ENCODE peak calls at places on chromosome 11, in five cellular contexts. F, I, D, Z and E are unnamed samples.

GRCh38 chr11:111449158-111449557 is 63.0 kb downstream of the BTG4 start:
- DNase-seq in D (no peak), I (no peak), F (no peak), Z (no peak), E (no peak)

GRCh38 chr11:107857550-107858216 is 904 bp downstream of the SLC35F2 start:
- DNase-seq in I (no peak), D (no peak), Z (no peak), F (no peak), E (no peak)

GRCh38 chr11:79050784-79051183 is 390.0 kb downstream of the TENM4 start:
- DNase-seq in I (no peak), Z (no peak), D (no peak), F (no peak), E (no peak)

GRCh38 chr11:93921695-93922468 is 71.5 kb upstream of the VSTM5 start:
- DNase-seq in F (peak), Z (peak), I (peak), D (peak), E (peak)

GRCh38 chr11:126127898-126128297 is 65.2 kb upstream of the CDON start:
- DNase-seq in Z (no peak), I (no peak), D (no peak), F (no peak), E (no peak)

GRCh38 chr11:9462172-9462799 is 1.5 kb downstream of the ZNF143 start:
- DNase-seq in D (no peak), Z (no peak), F (no peak), I (no peak), E (no peak)

GRCh38 chr11:93476796-93477195 is 66.4 kb downstream of the SMCO4 start:
- DNase-seq in Z (no peak), I (no peak), F (no peak), D (no peak), E (no peak)

GRCh38 chr11:14445542-14446530 is 53.8 kb downstream of the COPB1 start:
- DNase-seq in Z (no peak), I (no peak), F (no peak), D (no peak), E (no peak)

GRCh38 chr11:123357990-123358827 is 71.9 kb upstream of the GRAMD1B start:
- DNase-seq in Z (no peak), D (no peak), F (no peak), I (no peak), E (no peak)

GRCh38 chr11:120513436-120514315 is 2.1 kb downstream of the GRIK4 start:
- DNase-seq in F (no peak), I (no peak), D (no peak), Z (no peak), E (no peak)

GRCh38 chr11:44760917-44761545 is 34.3 kb downstream of the TSPAN18 start:
- DNase-seq in F (peak), Z (no peak), I (peak), D (peak), E (peak)

GRCh38 chr11:12552677-12553076 is 121.5 kb upstream of the TEAD1 start:
- DNase-seq in I (no peak), D (no peak), F (no peak), Z (no peak), E (no peak)

GRCh38 chr11:44574620-44575287 is 9.3 kb downstream of the CD82 start:
- DNase-seq in Z (no peak), F (peak), D (no peak), I (peak), E (no peak)

GRCh38 chr11:64071849-64072248 is 36.1 kb downstream of the FLRT1 start:
- DNase-seq in Z (no peak), F (no peak), D (peak), I (no peak), E (no peak)

GRCh38 chr11:62545437-62546243 is 966 bp downstream of the AHNAK start:
- DNase-seq in F (peak), D (peak), Z (no peak), I (peak), E (peak)

GRCh38 chr11:45045692-45046471 is 95.2 kb upstream of the TP53I11 start:
- DNase-seq in F (peak), D (peak), I (peak), Z (no peak), E (no peak)

GRCh38 chr11:27406498-27407354 is 43.7 kb upstream of the CCDC34 start:
- DNase-seq in I (no peak), Z (no peak), F (no peak), D (no peak), E (peak)

GRCh38 chr11:33682019-33682418 is 18.6 kb downstream of the C11orf91 start:
- DNase-seq in I (no peak), F (no peak), Z (no peak), D (no peak), E (no peak)

GRCh38 chr11:64086263-64086938 is 50.7 kb downstream of the FLRT1 start:
- DNase-seq in Z (no peak), F (no peak), D (peak), I (peak), E (no peak)

GRCh38 chr11:103844327-103845215 is 191.9 kb upstream of the DDI1 start:
- DNase-seq in I (no peak), D (no peak), Z (no peak), F (no peak), E (no peak)

GRCh38 chr11:5620606-5621521 is 3.9 kb upstream of the TRIM34 start:
- DNase-seq in I (no peak), D (no peak), F (peak), Z (no peak), E (no peak)

GRCh38 chr11:68002943-68003845 is 703 bp downstream of the UNC93B1 start:
- DNase-seq in I (peak), Z (no peak), F (no peak), D (peak), E (peak)

GRCh38 chr11:100941033-100941432 is 188.6 kb downstream of the PGR start:
- DNase-seq in I (no peak), F (no peak), D (no peak), Z (no peak), E (no peak)

GRCh38 chr11:115778928-115779650 is 274.9 kb upstream of the CADM1 start:
- DNase-seq in F (no peak), D (no peak), Z (no peak), I (no peak), E (no peak)

GRCh38 chr11:824292-824880 is 3.3 kb upstream of the CRACR2B start:
- DNase-seq in I (peak), D (peak), F (no peak), Z (no peak), E (no peak)
- TF ChIP-seq POLR2A in I (no peak), D (peak), F (no peak), Z (no peak), E (no peak)

GRCh38 chr11:36155301-36155700 is 133.9 kb downstream of the COMMD9 start:
- DNase-seq in I (no peak), Z (no peak), F (no peak), D (no peak), E (no peak)

GRCh38 chr11:36160115-36160514 is 129.1 kb downstream of the COMMD9 start:
- DNase-seq in F (no peak), Z (no peak), D (no peak), I (no peak), E (no peak)

GRCh38 chr11:36156486-36157150 is 132.6 kb downstream of the COMMD9 start:
- DNase-seq in Z (no peak), D (no peak), I (no peak), F (no peak), E (no peak)

GRCh38 chr11:36155770-36156485 is 133.3 kb downstream of the COMMD9 start:
- DNase-seq in I (no peak), Z (no peak), F (peak), D (no peak), E (no peak)

DNA sequence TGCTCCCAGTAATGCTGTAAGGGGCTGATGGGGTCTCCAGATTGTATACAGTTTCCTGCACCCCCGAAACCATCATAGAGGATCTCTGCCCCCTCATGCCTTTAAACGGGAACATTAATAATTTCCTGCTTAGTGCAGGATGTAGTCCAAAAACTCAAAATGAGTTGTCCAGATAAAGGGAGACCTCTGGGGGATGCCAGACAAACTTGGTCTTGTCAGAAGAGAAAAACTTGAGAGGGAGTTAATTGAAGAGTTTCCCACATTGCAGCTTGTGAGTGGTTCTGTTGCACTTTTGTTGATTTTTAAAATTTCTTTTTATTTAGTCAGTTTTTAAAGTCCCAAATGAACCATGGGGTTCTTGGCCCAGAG is 132.1 kb downstream of the COMMD9 start:
- DNase-seq in Z (no peak), D (no peak), F (no peak), I (no peak), E (no peak)
- TF ChIP-seq POLR2A in Z (no peak), D (no peak), F (no peak), I (no peak), E (no peak)

GRCh38 chr11:65852508-65853248 is 5.3 kb downstream of the CFL1 start:
- DNase-seq in F (no peak), D (peak), Z (no peak), I (no peak), E (no peak)
- TF ChIP-seq POLR2A in F (no peak), D (no peak), Z (no peak), I (no peak), E (no peak)

DNA sequence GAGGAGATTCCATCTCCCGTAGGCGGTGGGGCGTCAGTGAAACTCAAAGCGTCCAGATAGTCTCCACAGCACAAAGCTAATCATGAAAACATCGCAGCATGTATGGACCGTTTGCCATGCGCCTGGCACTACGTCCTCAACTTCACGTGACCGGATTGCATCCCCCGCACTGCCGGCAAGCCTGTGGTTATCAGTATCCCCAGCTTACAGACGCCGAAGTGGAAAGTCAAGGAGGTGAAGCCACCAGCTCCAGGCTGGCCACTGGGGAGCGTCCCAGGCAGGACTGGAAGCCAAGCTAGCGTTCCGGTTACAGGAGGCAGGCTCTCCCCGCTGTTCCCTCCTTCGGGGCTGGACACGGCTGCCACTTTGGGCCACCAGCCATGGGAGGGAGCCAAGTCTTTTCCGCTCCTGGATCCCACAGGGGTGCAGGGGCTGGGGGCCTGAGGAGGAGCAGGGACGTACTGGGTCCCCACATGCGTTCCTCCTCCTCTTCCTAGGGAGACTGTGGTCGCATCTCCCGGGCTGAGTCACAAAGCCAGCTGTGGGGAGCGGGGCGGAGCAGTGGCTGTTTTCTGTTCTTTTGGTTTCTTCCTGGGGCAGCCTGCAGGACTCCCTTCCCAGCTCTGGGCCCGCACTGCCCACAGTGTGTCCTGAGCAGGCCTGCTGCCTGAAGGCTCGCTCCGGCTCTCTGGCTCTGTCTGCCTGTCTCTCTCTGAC is 4.3 kb upstream of the OSBPL5 start:
- DNase-seq in D (peak), I (peak), F (peak), Z (no peak), E (peak)
- TF ChIP-seq POLR2A in D (peak), I (no peak), F (no peak), Z (no peak), E (peak)

GRCh38 chr11:117200813-117201515 is 1.8 kb downstream of the TAGLN start:
- DNase-seq in Z (no peak), D (no peak), I (no peak), F (no peak), E (no peak)

GRCh38 chr11:117202386-117203068 is 3.4 kb downstream of the TAGLN start:
- DNase-seq in I (no peak), D (no peak), F (no peak), Z (no peak), E (no peak)

GRCh38 chr11:117203069-117203407 is 3.9 kb downstream of the TAGLN start:
- DNase-seq in F (no peak), Z (no peak), D (no peak), I (no peak), E (no peak)

GRCh38 chr11:117201516-117201866 is 2.3 kb downstream of the TAGLN start:
- DNase-seq in F (no peak), Z (no peak), D (no peak), I (no peak), E (no peak)

GRCh38 chr11:117201906-117202305 is 2.7 kb downstream of the TAGLN start:
- DNase-seq in I (no peak), F (no peak), Z (no peak), D (no peak), E (no peak)
- TF ChIP-seq POLR2A in I (no peak), F (no peak), Z (no peak), D (no peak), E (no peak)

GRCh38 chr11:394034-394857 is at the start of gene PKP3:
- DNase-seq in D (peak), I (peak), F (peak), Z (no peak), E (no peak)
- TF ChIP-seq POLR2A in D (peak), I (no peak), F (peak), Z (peak), E (no peak)

GRCh38 chr11:87037450-87038234 is at the start of gene TMEM135:
- DNase-seq in I (peak), D (peak), F (peak), Z (peak), E (peak)
- TF ChIP-seq POLR2A in I (no peak), D (peak), F (peak), Z (no peak), E (peak)

GRCh38 chr11:88310246-88310645 is 27.3 kb downstream of the CTSC start:
- DNase-seq in F (no peak), I (no peak), D (no peak), Z (no peak), E (no peak)

GRCh38 chr11:88315981-88316441 is 21.5 kb downstream of the CTSC start:
- DNase-seq in Z (no peak), D (no peak), I (no peak), F (no peak), E (no peak)

GRCh38 chr11:88315015-88315414 is 22.5 kb downstream of the CTSC start:
- DNase-seq in F (no peak), Z (no peak), I (no peak), D (no peak), E (no peak)

GRCh38 chr11:88312665-88313064 is 24.9 kb downstream of the CTSC start:
- DNase-seq in F (no peak), D (no peak), Z (no peak), I (no peak), E (no peak)

GRCh38 chr11:88313441-88313840 is 24.1 kb downstream of the CTSC start:
- DNase-seq in F (no peak), I (no peak), D (no peak), Z (no peak), E (no peak)
- TF ChIP-seq POLR2A in F (no peak), I (no peak), D (no peak), Z (no peak), E (no peak)

GRCh38 chr11:118166641-118167040 is 9.8 kb downstream of the SCN2B start:
- DNase-seq in D (no peak), Z (no peak), F (no peak), I (no peak), E (no peak)

GRCh38 chr11:118167906-118168305 is 8.5 kb downstream of the SCN2B start:
- DNase-seq in Z (no peak), F (no peak), D (no peak), I (no peak), E (no peak)

GRCh38 chr11:118168316-118168715 is 8.1 kb downstream of the SCN2B start:
- DNase-seq in I (no peak), D (no peak), Z (no peak), F (no peak), E (no peak)

GRCh38 chr11:118168751-118169150 is 7.7 kb downstream of the SCN2B start:
- DNase-seq in D (no peak), F (no peak), I (no peak), Z (no peak), E (no peak)

DNA sequence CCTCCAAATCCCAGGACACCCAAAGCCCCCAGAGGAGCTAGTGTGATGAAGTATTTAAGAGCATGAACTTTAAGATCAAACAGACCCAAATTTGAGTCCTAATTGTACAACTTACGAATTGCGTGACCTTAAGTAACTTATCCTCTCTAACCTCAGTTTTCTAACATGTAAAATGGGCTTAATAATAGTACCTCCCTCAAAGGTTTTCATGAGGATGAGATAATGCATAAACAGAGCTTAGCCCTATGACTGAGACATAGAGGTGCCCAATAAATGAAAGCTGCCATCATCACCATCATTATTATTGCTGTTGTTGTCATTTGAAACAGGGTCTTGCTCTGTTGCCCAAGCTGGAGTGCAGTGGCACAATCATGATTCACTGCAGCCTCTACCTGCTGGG is 9.2 kb downstream of the SCN2B start:
- DNase-seq in F (no peak), D (no peak), Z (no peak), I (no peak), E (no peak)
- TF ChIP-seq POLR2A in F (no peak), D (no peak), Z (no peak), I (no peak), E (no peak)